ENCODE peak calls at places on chromosomes 5 and 9, in five cellular contexts. L, M, S, R and Q are unnamed samples.
A peak's percentile ranks its signal among the peaks of the same experiment; 100 is the strongest.

GRCh38 chr5:138914338-138914737 is 39.2 kb upstream of the LRRTM2 start:
- ATAC-seq in S (no peak), R (no peak), L (no peak), M (no peak), Q (no peak)

GRCh38 chr9:134768332-134769083 is 112.1 kb upstream of the FCN2 start:
- ATAC-seq in S (no peak), M (no peak), R (no peak), L (peak; percentile 55), Q (peak; percentile 57)

GRCh38 chr5:6832994-6833393 is 119.8 kb downstream of the TENT4A start:
- ATAC-seq in R (no peak), M (no peak), L (no peak), S (no peak), Q (no peak)

GRCh38 chr5:66425842-66426241 is 170.4 kb upstream of the MAST4 start:
- ATAC-seq in R (no peak), M (no peak), S (no peak), L (no peak), Q (no peak)

GRCh38 chr9:112279501-112279900 is 53.9 kb downstream of the PTBP3 start:
- ATAC-seq in L (no peak), M (no peak), R (no peak), S (no peak), Q (no peak)

GRCh38 chr5:155150012-155150411 is 136.5 kb downstream of the KIF4B start:
- ATAC-seq in L (no peak), R (no peak), M (no peak), S (peak; percentile 40), Q (no peak)

GRCh38 chr5:14417792-14418765 is 163.5 kb upstream of the OTULINL start:
- ATAC-seq in R (no peak), S (no peak), L (peak; percentile 52), M (no peak), Q (peak; percentile 30)

GRCh38 chr5:14895301-14895700 is 23.7 kb upstream of the ANKH start:
- ATAC-seq in L (no peak), R (peak; percentile 28), S (no peak), M (no peak), Q (no peak)

GRCh38 chr5:160158087-160158486 is 38.8 kb upstream of the PWWP2A start:
- ATAC-seq in L (no peak), S (peak; percentile 34), R (peak; percentile 49), M (peak; percentile 47), Q (no peak)

GRCh38 chr5:17282283-17283120 is 65.1 kb downstream of the BASP1 start:
- ATAC-seq in M (no peak), S (no peak), R (peak; percentile 95), L (no peak), Q (no peak)

GRCh38 chr9:135796784-135797462 is 94.9 kb downstream of the KCNT1 start:
- ATAC-seq in R (no peak), S (no peak), M (no peak), L (no peak), Q (no peak)

GRCh38 chr5:135232958-135233357 is 166.1 kb downstream of the MACROH2A1 start:
- ATAC-seq in S (no peak), M (no peak), L (no peak), R (no peak), Q (no peak)

GRCh38 chr5:178496661-178497060 is 93.5 kb downstream of the COL23A1 start:
- ATAC-seq in S (no peak), L (peak; percentile 8), R (no peak), M (no peak), Q (no peak)

GRCh38 chr9:130001185-130001584 is 41.8 kb downstream of the FNBP1 start:
- ATAC-seq in M (no peak), L (no peak), R (no peak), S (no peak), Q (no peak)

GRCh38 chr5:40480392-40480791 is 199.3 kb upstream of the PTGER4 start:
- ATAC-seq in L (no peak), M (no peak), R (peak; percentile 50), S (no peak), Q (no peak)

GRCh38 chr9:112310826-112311225 is 22.6 kb downstream of the PTBP3 start:
- ATAC-seq in S (no peak), M (no peak), R (no peak), L (no peak), Q (no peak)

GRCh38 chr9:34782372-34782771 is 72.4 kb upstream of the CCL21 start:
- ATAC-seq in M (no peak), S (no peak), L (no peak), R (no peak), Q (no peak)

GRCh38 chr5:72387985-72388384 is 67.8 kb downstream of the PTCD2 start:
- ATAC-seq in L (peak; percentile 65), R (no peak), S (no peak), M (no peak), Q (no peak)

GRCh38 chr9:4550777-4551476 is 60.7 kb downstream of the SLC1A1 start:
- ATAC-seq in R (no peak), S (no peak), M (no peak), L (no peak), Q (no peak)

GRCh38 chr5:181041043-181041442 is 977 bp downstream of the BTNL9 start:
- ATAC-seq in L (no peak), R (no peak), S (no peak), M (no peak), Q (no peak)
- H3K27me3 ChIP-seq in L (no peaks in the 10 kb centered on the region), R (no peaks in the 10 kb centered on the region), S (peaks cover 4% of the 10 kb centered on the region), M (peaks cover 2% of the 10 kb centered on the region), Q (peaks cover 73% of the 10 kb centered on the region)

GRCh38 chr5:172887735-172888134 is 53.7 kb downstream of the ERGIC1 start:
- ATAC-seq in M (no peak), S (no peak), L (peak; percentile 46), R (no peak), Q (peak; percentile 64)
- TF ChIP-seq EP300 in M (no peak), S (no peak), L (no peak), R (no peak), Q (peak; percentile 78)

DNA sequence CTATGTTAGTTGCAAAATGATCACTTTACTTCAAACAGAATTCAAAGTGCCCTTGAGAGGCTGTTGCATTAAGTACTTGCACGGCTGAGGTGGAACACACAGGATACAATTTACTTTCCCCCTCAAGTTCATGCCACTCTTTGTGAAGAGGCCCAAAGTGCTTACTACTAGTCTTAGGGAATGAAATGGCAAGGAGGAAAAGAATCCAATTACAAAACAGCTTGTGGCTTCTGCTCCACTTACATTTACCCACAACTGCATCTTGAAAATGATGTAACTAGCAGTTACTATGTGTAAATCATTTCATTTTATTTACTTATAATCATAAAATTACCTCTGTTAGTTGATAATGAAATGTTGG is 14.6 kb downstream of the FOXD1 start:
- ATAC-seq in R (no peak), M (no peak), S (no peak), L (peak; percentile 52), Q (no peak)
- H3K27me3 ChIP-seq in R (peaks cover 12% of the 10 kb centered on the region), M (peaks cover 5% of the 10 kb centered on the region), S (peaks cover 25% of the 10 kb centered on the region), L (peaks cover 55% of the 10 kb centered on the region), Q (peaks cover 84% of the 10 kb centered on the region)

DNA sequence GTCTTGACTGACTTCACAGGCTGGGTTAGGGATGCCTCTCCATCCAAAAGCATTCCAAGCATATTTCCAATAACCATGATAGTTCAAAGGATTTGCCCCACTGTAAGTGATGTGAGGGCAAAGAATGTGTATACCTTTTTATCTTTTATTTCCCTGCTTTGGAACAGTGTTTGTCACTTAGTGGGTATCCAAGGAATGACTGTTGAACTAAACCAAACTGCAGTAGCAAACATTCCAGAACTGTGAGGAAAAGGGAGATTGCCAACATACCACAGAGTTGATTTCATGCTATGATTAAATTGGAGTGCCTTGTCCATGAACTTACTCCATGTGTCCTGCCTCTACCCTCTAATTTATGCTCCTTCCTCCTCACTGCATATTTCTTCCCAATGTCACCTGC is 400.0 kb downstream of the KIAA0825 start:
- ATAC-seq in S (no peak), M (no peak), R (no peak), L (peak; percentile 83), Q (no peak)
- TF ChIP-seq EP300 in S (no peak), M (no peak), R (no peak), L (no peak), Q (no peak)

GRCh38 chr5:170720984-170721383 is 62.5 kb upstream of the GABRP start:
- ATAC-seq in M (no peak), R (no peak), L (no peak), S (no peak), Q (no peak)
- H3K27me3 ChIP-seq in M (no peaks in the 10 kb centered on the region), R (no peaks in the 10 kb centered on the region), L (no peaks in the 10 kb centered on the region), S (peaks cover 8% of the 10 kb centered on the region), Q (peaks cover 37% of the 10 kb centered on the region)

GRCh38 chr5:68873198-68873597 is 220.6 kb upstream of the SLC30A5 start:
- ATAC-seq in R (no peak), S (no peak), M (no peak), L (no peak), Q (no peak)

GRCh38 chr5:68872088-68872842 is 221.5 kb upstream of the SLC30A5 start:
- ATAC-seq in L (peak; percentile 49), S (no peak), M (no peak), R (no peak), Q (no peak)

DNA sequence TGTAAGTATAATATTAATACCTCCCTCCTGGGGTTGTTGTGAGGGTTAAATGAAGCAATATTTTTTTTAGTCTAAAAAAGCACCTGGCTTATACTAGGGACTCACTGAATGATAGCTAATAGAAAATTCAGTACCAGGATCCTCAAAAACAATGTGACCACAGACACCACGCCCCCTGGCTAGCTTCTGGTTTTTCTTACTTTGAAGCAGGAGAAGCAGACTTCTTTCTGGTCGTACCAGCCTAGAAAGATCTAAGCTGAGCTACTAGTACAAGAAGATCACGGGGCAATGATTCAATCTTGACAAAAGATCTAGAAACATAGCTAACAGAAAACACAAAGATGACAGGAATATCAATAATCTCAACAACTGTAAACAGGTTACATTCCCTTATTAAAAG is 218.5 kb upstream of the SLC30A5 start:
- ATAC-seq in R (no peak), S (no peak), M (no peak), L (no peak), Q (no peak)
- TF ChIP-seq EP300 in R (no peak), S (no peak), M (no peak), L (no peak), Q (no peak)

GRCh38 chr5:95799181-95799835 is 23.2 kb downstream of the GLRX start:
- ATAC-seq in R (peak; percentile 40), S (no peak), M (no peak), L (no peak), Q (no peak)
- H3K27me3 ChIP-seq in R (no peaks in the 10 kb centered on the region), S (no peaks in the 10 kb centered on the region), M (no peaks in the 10 kb centered on the region), L (no peaks in the 10 kb centered on the region), Q (no peaks in the 10 kb centered on the region)

DNA sequence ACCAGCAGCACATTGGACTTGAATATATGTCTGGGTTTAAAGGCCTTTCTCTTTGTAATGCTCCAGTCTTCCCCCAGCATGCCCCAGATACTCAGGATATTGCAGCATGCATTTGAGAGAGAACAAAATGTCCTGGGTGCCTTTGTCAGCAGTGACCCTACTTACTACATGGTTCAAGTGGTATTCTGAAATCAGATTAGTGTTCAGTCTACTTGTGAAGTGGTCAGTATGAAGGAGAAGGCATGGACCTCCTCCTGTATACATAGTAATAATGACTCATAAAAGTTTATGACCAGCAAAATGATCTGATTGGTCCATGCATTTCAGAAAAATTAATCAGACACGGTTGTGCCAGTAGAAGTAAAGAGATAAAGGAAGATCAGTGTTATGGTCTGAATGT is 25.4 kb downstream of the GPR21 start:
- ATAC-seq in M (no peak), L (peak; percentile 64), S (no peak), R (no peak), Q (peak; percentile 28)
- TF ChIP-seq EP300 in M (no peak), L (peak; percentile 57), S (no peak), R (no peak), Q (no peak)